ENCODE peak calls at places on chromosomes 5 and 9, in four cellular contexts. A, N, J and H are unnamed samples.

GRCh38 chr5:181160-181559 is 10.1 kb upstream of the LRRC14B start:
- DNase-seq in N (no peak), J (no peak), A (peak), H (no peak)

GRCh38 chr9:134641173-134641985 is at the start of gene COL5A1:
- DNase-seq in J (peak), A (peak), N (peak), H (peak)

GRCh38 chr5:17381926-17382325 is 116.1 kb upstream of the TAF11L2 start:
- DNase-seq in N (no peak), J (no peak), A (peak), H (no peak)

GRCh38 chr5:67010684-67011409 is 185.8 kb downstream of the CD180 start:
- DNase-seq in N (peak), J (no peak), A (peak), H (no peak)

GRCh38 chr9:35826071-35826701 is 2.3 kb downstream of the FAM221B start:
- DNase-seq in J (peak), A (peak), N (peak), H (no peak)

GRCh38 chr5:25181249-25181648 is 536.5 kb upstream of the CDH10 start:
- DNase-seq in J (no peak), A (no peak), N (no peak), H (no peak)

GRCh38 chr5:45694255-45694834 is 1.8 kb downstream of the HCN1 start:
- DNase-seq in N (peak), A (no peak), J (no peak), H (no peak)

GRCh38 chr5:132466453-132467291 is 23.9 kb downstream of the IRF1 start:
- DNase-seq in J (no peak), N (peak), A (peak), H (no peak)

GRCh38 chr9:92642599-92642998 is 27.3 kb downstream of the IPPK start:
- DNase-seq in J (no peak), N (no peak), A (peak), H (peak)

GRCh38 chr5:152285764-152286163 is 119.3 kb downstream of the NMUR2 start:
- DNase-seq in N (no peak), A (no peak), J (no peak), H (no peak)

GRCh38 chr9:19369107-19369506 is 10.9 kb downstream of the RPS6 start:
- DNase-seq in N (no peak), A (no peak), J (no peak), H (no peak)

GRCh38 chr5:72938206-72938605 is 17.6 kb upstream of the FCHO2 start:
- DNase-seq in J (no peak), N (no peak), A (no peak), H (no peak)

GRCh38 chr5:110371725-110372041 is 354.8 kb downstream of the TMEM232 start:
- DNase-seq in N (no peak), A (no peak), J (no peak), H (no peak)

GRCh38 chr9:93184439-93185221 is 691 bp downstream of the WNK2 start:
- DNase-seq in A (no peak), J (peak), N (no peak), H (no peak)

GRCh38 chr5:149410071-149410470 is 31.0 kb upstream of the IL17B start:
- DNase-seq in N (no peak), J (no peak), A (peak), H (peak)

GRCh38 chr9:134559013-134559412 is 82.6 kb upstream of the COL5A1 start:
- DNase-seq in N (no peak), J (no peak), A (peak), H (peak)

GRCh38 chr9:116484483-116484776 is 202.7 kb upstream of the TRIM32 start:
- DNase-seq in N (no peak), J (no peak), A (no peak), H (no peak)

GRCh38 chr5:29122306-29122705 is 2071.2 kb upstream of the CDH6 start:
- DNase-seq in N (no peak), A (no peak), J (no peak), H (no peak)

GRCh38 chr5:168273056-168273980 is 18.1 kb upstream of the WWC1 start:
- DNase-seq in J (no peak), N (no peak), A (no peak), H (no peak)

GRCh38 chr5:144144956-144145751 is 25.3 kb downstream of the YIPF5 start:
- DNase-seq in N (peak), A (no peak), J (no peak), H (no peak)

GRCh38 chr5:145835839-145836222 is 689 bp upstream of the PRELID2 start:
- DNase-seq in A (no peak), N (no peak), J (no peak), H (no peak)

GRCh38 chr5:146630467-146630866 is 114.5 kb upstream of the GPR151 start:
- DNase-seq in J (no peak), A (no peak), N (no peak), H (no peak)

GRCh38 chr9:129174724-129175514 is 3.1 kb downstream of the IER5L start:
- DNase-seq in J (peak), A (peak), N (peak), H (peak)

GRCh38 chr9:114054191-114054690 is 23.9 kb downstream of the AMBP start:
- DNase-seq in J (no peak), N (no peak), A (no peak), H (no peak)

GRCh38 chr5:175378444-175379028 is 65.4 kb downstream of the DRD1 start:
- DNase-seq in A (no peak), N (no peak), J (peak), H (no peak)

DNA sequence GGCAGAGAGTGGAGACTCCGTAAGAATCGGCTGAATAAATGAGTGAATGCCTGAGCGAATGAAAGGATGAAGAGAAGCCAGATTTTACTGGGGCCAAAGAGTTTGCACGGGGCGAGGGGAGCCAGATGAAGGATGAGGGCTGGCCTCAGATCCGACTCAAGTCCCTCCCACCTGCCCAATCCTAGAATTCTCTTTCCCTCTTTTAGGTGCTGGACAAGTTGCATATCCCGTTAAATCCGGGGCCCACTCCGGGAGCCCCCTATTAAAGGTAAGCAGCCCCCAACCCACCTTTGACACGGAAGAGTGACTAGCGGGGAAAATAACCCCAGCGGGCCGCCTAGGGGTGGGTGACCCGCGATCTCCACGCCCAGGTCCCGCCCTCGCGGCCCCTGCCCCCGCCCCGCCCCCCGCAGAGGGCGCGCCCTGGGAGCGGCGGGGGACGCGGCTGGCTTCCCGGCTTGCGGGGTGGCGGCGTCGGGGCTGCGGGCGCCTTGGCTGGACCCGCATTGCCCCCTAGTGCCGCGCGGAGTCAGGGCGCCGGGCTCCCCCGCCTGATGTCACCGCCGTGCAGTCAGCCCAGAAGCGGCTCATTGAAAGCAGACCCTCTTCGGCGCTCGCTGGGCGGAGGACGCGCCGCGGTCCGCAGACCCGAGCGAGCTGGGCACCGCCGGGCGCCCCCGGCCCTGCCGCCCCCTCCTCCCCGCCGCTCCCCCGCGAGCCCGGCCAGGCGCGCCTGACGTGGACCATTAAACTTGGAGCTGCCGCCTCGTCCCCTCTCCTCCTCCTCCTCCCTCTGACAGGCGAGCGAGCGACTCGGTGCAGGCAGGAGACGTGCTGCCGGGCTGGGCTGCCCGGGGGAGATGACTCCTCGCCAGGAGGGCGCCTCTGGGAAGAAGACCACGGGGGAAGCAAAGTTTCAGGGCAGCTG is at the start of gene ADRA1B:
- DNase-seq in A (peak), J (peak), N (peak), H (peak)
- H3K4me3 ChIP-seq in A (peak), J (peak), N (peak), H (peak)

GRCh38 chr9:84710701-84711397 is 41.3 kb downstream of the NTRK2 start:
- DNase-seq in N (no peak), J (no peak), A (no peak), H (no peak)
- H3K27ac ChIP-seq in N (no peak), J (no peak), A (no peak), H (no peak)

GRCh38 chr9:34190996-34191892 is 12.4 kb downstream of the UBAP1 start:
- DNase-seq in N (peak), A (no peak), J (peak), H (no peak)
- TF ChIP-seq CTCF in N (peak), A (no peak), J (peak), H (no peak)

DNA sequence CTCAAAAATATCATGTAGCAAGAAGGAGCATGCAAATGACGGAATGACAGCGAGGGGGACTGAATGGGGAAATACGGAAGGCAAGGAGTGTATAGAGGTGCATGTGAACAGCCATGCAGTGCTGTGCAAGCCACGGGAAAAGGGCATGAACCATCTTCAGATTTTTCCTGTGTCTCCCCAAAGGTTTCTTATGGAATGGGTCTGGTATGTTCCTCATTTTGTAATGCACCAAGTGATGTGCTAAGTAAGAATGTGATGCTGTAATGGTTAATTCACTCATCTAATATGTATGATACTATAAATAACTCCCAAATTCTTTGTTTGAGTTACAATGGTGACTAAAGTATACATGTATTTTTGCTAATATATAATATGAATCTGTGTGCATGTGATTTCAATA is 99.0 kb upstream of the DAB2 start:
- DNase-seq in N (no peak), A (no peak), J (no peak), H (no peak)
- H3K4me3 ChIP-seq in N (no peak), A (no peak), J (no peak), H (no peak)

GRCh38 chr9:22171691-22172090 is 162.6 kb upstream of the CDKN2B start:
- DNase-seq in A (no peak), N (no peak), J (no peak), H (no peak)

GRCh38 chr9:22169243-22169642 is 160.1 kb upstream of the CDKN2B start:
- DNase-seq in A (no peak), J (no peak), N (peak), H (no peak)

GRCh38 chr9:22170162-22170932 is 161.2 kb upstream of the CDKN2B start:
- DNase-seq in N (peak), A (no peak), J (no peak), H (no peak)

GRCh38 chr9:22169732-22170131 is 160.6 kb upstream of the CDKN2B start:
- DNase-seq in N (no peak), J (no peak), A (no peak), H (no peak)

DNA sequence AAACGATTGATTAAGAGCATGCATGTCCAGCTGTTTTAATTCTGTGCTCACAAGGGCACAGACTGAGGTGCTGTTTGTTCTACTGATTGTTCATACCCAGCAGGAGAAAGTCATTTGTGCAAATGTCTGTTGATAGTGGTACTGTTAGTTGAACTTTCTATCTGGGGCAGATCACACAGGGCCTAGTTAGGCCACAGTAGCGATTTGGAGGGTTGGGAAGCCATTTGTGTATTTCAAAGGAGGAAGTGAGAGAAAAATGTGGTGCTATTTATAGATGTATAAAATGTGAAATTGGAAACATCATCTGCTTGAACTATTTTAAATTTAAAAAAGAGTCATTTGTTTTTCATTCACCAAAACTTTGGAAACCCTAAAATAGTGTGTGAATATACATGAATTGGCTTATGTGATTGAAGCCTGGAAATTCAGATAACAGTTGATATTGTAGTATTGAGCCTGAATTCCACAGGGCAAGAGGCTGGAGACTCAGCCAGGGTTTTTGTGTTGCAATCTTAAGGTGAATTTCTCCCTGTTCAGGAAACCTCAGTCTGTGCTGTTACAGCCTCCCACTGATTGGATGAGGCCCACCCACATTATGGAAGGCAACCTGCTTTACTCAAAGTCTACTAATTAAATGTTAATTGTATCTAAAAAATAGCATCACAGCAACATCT is 162.0 kb upstream of the CDKN2B start:
- DNase-seq in A (no peak), N (no peak), J (no peak), H (no peak)
- H3K27ac ChIP-seq in A (no peak), N (peak), J (peak), H (no peak)

DNA sequence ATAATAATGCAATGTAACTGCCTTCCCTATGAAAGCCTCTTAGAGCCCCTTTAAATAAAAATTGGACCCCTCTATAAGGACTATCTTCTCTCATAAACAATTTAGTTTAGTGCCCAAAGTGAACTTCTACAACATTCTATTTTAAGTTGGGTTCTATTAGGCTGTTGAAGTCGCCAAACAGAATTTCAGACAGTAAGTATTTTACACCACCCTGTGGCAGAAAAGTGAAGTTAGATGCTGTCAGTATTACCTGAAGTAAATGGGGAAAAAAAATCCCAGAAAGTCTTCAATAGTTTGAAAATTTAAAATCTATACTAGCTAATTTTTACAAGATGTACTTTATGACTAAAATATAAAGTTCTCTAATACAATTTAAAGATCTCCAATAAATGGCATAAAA is 29.5 kb downstream of the CAAP1 start:
- DNase-seq in N (peak), A (no peak), J (peak), H (no peak)
- TF ChIP-seq CTCF in N (peak), A (no peak), J (peak), H (no peak)

GRCh38 chr9:82466616-82467251 is 478.2 kb downstream of the SPATA31D1 start:
- DNase-seq in N (peak), A (no peak), J (no peak), H (no peak)
- H3K4me3 ChIP-seq in N (no peak), A (no peak), J (no peak), H (no peak)

DNA sequence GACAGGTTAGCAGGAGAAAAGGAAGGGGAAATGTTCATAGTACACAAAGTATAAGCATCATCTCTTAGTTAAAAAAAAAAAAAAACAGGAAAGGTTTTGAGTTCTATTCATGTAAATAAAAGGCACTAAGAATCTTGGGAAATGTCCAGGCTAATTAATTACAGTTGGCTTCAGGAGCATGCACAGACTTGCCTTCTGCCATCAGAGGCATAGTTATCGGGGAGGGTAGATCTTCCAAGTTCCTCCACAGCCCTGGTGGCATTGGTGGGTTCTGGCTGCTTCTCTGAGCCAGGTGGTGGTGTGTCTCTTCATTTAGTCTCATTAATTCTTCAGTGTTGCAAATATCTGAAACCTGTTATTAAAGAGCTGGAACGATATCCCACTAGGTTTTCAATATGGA is 85.2 kb downstream of the TMEM252 start:
- DNase-seq in N (no peak), A (no peak), J (no peak), H (no peak)
- H3K27ac ChIP-seq in N (peak), A (peak), J (no peak), H (no peak)

DNA sequence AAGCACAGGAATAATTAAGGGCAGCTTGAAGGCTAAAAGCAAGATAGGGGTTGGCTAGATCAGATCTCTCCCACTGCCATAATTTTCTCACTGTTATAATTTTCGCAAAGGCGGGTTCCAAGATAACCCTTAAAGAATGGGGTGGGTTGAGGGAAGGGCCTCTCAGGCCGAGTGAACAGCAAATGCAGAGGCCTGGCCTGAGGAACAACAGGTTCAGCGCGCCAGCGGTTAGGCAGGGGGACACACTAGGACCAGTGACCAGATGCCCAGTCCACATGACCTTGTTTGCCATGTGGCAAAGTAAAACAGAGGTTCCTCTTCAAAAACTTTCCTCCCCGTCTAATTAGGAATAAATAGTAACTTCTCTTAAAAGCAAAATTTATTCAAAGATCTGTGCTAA is 1.2 kb upstream of the PHAX start:
- DNase-seq in N (no peak), A (no peak), J (no peak), H (no peak)
- TF ChIP-seq CTCF in N (no peak), A (no peak), J (no peak), H (no peak)

GRCh38 chr9:14302405-14302804 is 11.5 kb downstream of the NFIB start:
- DNase-seq in A (no peak), J (no peak), N (no peak), H (no peak)

GRCh38 chr9:14301006-14301405 is 12.9 kb downstream of the NFIB start:
- DNase-seq in N (no peak), A (no peak), J (no peak), H (no peak)

GRCh38 chr9:14301582-14301981 is 12.4 kb downstream of the NFIB start:
- DNase-seq in J (no peak), N (no peak), A (no peak), H (no peak)

GRCh38 chr9:14298607-14299022 is 15.3 kb downstream of the NFIB start:
- DNase-seq in A (no peak), N (no peak), J (no peak), H (no peak)

DNA sequence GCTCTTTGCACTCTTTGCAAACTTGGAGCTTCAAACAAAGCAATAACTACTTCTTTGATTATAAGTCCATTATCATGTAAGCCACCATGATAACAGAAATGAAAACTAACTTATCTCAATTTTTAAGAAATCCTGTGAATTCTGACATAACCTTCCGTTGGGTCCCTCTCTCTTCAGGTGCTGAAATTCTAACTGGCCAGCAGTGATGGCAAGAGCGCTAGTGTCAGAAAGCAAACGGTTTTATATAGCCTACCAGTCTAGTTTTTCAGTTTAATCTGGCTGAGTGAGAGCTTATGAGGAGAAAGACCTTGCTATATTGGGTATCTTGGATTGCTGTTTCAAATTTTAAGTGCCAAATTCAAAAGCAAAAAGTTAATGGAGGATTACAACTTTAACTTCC is 13.4 kb downstream of the NFIB start:
- DNase-seq in J (no peak), A (no peak), N (no peak), H (no peak)
- H3K4me3 ChIP-seq in J (no peak), A (no peak), N (no peak), H (peak)